ENCODE peak calls at places on chromosomes 12 and 14, in four cellular contexts. One of them, this sample, is unnamed.
A peak's percentile ranks its signal among the peaks of the same experiment; 100 is the strongest.

GRCh38 chr12:15910864-15911696 is at the start of gene DERA:
- DNase-seq in RWPE2: peak; percentile 55
- DNase-seq in DND-41: peak; percentile 77
- DNase-seq in heart right ventricle: peak; percentile 87
- DNase-seq in this sample: peak; percentile 74

GRCh38 chr12:51954465-51955361 is 3.2 kb downstream of the ACVR1B start:
- DNase-seq in heart right ventricle: no peak
- DNase-seq in RWPE2: no peak
- DNase-seq in DND-41: no peak
- DNase-seq in this sample: no peak

GRCh38 chr12:113239288-113239771 is 18.1 kb downstream of the TPCN1 start:
- DNase-seq in RWPE2: no peak
- DNase-seq in heart right ventricle: no peak
- DNase-seq in DND-41: no peak
- DNase-seq in this sample: no peak

GRCh38 chr14:64693766-64694165 is 10.5 kb upstream of the PLEKHG3 start:
- DNase-seq in DND-41: no peak
- DNase-seq in heart right ventricle: no peak
- DNase-seq in RWPE2: peak; percentile 10
- DNase-seq in this sample: no peak

GRCh38 chr14:65502676-65503124 is 90.2 kb downstream of the FUT8 start:
- DNase-seq in DND-41: no peak
- DNase-seq in heart right ventricle: no peak
- DNase-seq in RWPE2: no peak
- DNase-seq in this sample: no peak

GRCh38 chr14:22314183-22314820 is 274.7 kb downstream of the DAD1 start:
- DNase-seq in heart right ventricle: no peak
- DNase-seq in RWPE2: no peak
- DNase-seq in DND-41: peak; percentile 25
- DNase-seq in this sample: no peak

GRCh38 chr12:90977224-90977623 is 22.2 kb upstream of the CCER1 start:
- DNase-seq in RWPE2: no peak
- DNase-seq in DND-41: no peak
- DNase-seq in heart right ventricle: no peak
- DNase-seq in this sample: no peak

GRCh38 chr14:103546651-103547454 is 15.6 kb downstream of the BAG5 start:
- DNase-seq in heart right ventricle: peak; percentile 81
- DNase-seq in DND-41: peak; percentile 70
- DNase-seq in RWPE2: peak; percentile 81
- DNase-seq in this sample: peak; percentile 78

GRCh38 chr14:102215071-102215470 is 75.4 kb downstream of the WDR20 start:
- DNase-seq in heart right ventricle: no peak
- DNase-seq in RWPE2: no peak
- DNase-seq in DND-41: no peak
- DNase-seq in this sample: no peak

GRCh38 chr14:98114122-98114895 is 1157.7 kb downstream of the BCL11B start:
- DNase-seq in RWPE2: no peak
- DNase-seq in DND-41: no peak
- DNase-seq in heart right ventricle: no peak
- DNase-seq in this sample: no peak

GRCh38 chr14:58082011-58082410 is 70.0 kb downstream of the ARMH4 start:
- DNase-seq in DND-41: no peak
- DNase-seq in heart right ventricle: no peak
- DNase-seq in RWPE2: no peak
- DNase-seq in this sample: no peak

GRCh38 chr12:131989021-131989420 is 39.3 kb downstream of the EP400 start:
- DNase-seq in RWPE2: no peak
- DNase-seq in heart right ventricle: no peak
- DNase-seq in DND-41: no peak
- DNase-seq in this sample: no peak

GRCh38 chr12:6829532-6830220 is 1.5 kb downstream of the P3H3 start:
- DNase-seq in DND-41: no peak
- DNase-seq in heart right ventricle: no peak
- DNase-seq in RWPE2: peak; percentile 63
- DNase-seq in this sample: no peak

GRCh38 chr14:80544366-80544765 is 333.1 kb upstream of the DIO2 start:
- DNase-seq in RWPE2: no peak
- DNase-seq in heart right ventricle: no peak
- DNase-seq in DND-41: no peak
- DNase-seq in this sample: no peak

GRCh38 chr12:106135075-106135474 is 3.7 kb downstream of the NUAK1 start:
- DNase-seq in heart right ventricle: no peak
- DNase-seq in RWPE2: no peak
- DNase-seq in DND-41: no peak
- DNase-seq in this sample: no peak

GRCh38 chr12:41190360-41190759 is 2.2 kb downstream of the PDZRN4 start:
- DNase-seq in heart right ventricle: no peak
- DNase-seq in RWPE2: no peak
- DNase-seq in DND-41: no peak
- DNase-seq in this sample: no peak

GRCh38 chr12:5746020-5746419 is 199.0 kb downstream of the ANO2 start:
- DNase-seq in heart right ventricle: no peak
- DNase-seq in RWPE2: no peak
- DNase-seq in DND-41: no peak
- DNase-seq in this sample: no peak

GRCh38 chr12:48003226-48004038 is 844 bp downstream of the COL2A1 start:
- DNase-seq in RWPE2: no peak
- DNase-seq in heart right ventricle: no peak
- DNase-seq in DND-41: no peak
- DNase-seq in this sample: no peak

GRCh38 chr14:38139926-38140325 is 67.8 kb upstream of the SSTR1 start:
- DNase-seq in DND-41: no peak
- DNase-seq in RWPE2: no peak
- DNase-seq in heart right ventricle: no peak
- DNase-seq in this sample: no peak

GRCh38 chr12:3363608-3364007 is 127.4 kb upstream of the PRMT8 start:
- DNase-seq in DND-41: no peak
- DNase-seq in heart right ventricle: no peak
- DNase-seq in RWPE2: no peak
- DNase-seq in this sample: no peak

GRCh38 chr14:102496955-102497744 is 12.4 kb downstream of the ANKRD9 start:
- DNase-seq in RWPE2: peak; percentile 75
- DNase-seq in DND-41: no peak
- DNase-seq in heart right ventricle: peak; percentile 14
- DNase-seq in this sample: no peak

GRCh38 chr12:6823161-6824084 is 1.8 kb downstream of the GPR162 start:
- DNase-seq in DND-41: no peak
- DNase-seq in heart right ventricle: no peak
- DNase-seq in RWPE2: no peak
- DNase-seq in this sample: no peak

GRCh38 chr12:127038152-127038551 is 1228.8 kb upstream of the TMEM132C start:
- DNase-seq in RWPE2: no peak
- DNase-seq in heart right ventricle: no peak
- DNase-seq in DND-41: no peak
- DNase-seq in this sample: no peak

GRCh38 chr12:113259499-113259953 is 38.3 kb downstream of the TPCN1 start:
- DNase-seq in RWPE2: no peak
- DNase-seq in DND-41: no peak
- DNase-seq in heart right ventricle: peak; percentile 88
- DNase-seq in this sample: peak; percentile 78

GRCh38 chr12:89156862-89157262 is 195.4 kb downstream of the DUSP6 start:
- DNase-seq in RWPE2: no peak
- DNase-seq in heart right ventricle: no peak
- DNase-seq in DND-41: no peak
- DNase-seq in this sample: no peak

GRCh38 chr12:89156324-89156723 is 196.0 kb downstream of the DUSP6 start:
- DNase-seq in DND-41: no peak
- DNase-seq in heart right ventricle: no peak
- DNase-seq in RWPE2: no peak
- DNase-seq in this sample: no peak

GRCh38 chr12:89160716-89161123 is 191.6 kb downstream of the DUSP6 start:
- DNase-seq in RWPE2: peak; percentile 78
- DNase-seq in DND-41: no peak
- DNase-seq in heart right ventricle: peak; percentile 31
- DNase-seq in this sample: no peak

GRCh38 chr12:89154743-89155530 is 197.4 kb downstream of the DUSP6 start:
- DNase-seq in RWPE2: no peak
- DNase-seq in heart right ventricle: no peak
- DNase-seq in DND-41: no peak
- DNase-seq in this sample: no peak

GRCh38 chr12:89157413-89157812 is 194.9 kb downstream of the DUSP6 start:
- DNase-seq in heart right ventricle: no peak
- DNase-seq in DND-41: no peak
- DNase-seq in RWPE2: no peak
- DNase-seq in this sample: no peak
- H3K27ac ChIP-seq in heart right ventricle: no peak overlapping the region
- H3K27ac ChIP-seq in DND-41: peak overlapping the region; percentile 62
- H3K27ac ChIP-seq in RWPE2: peak overlapping the region; percentile 28
- H3K27ac ChIP-seq in this sample: no peak overlapping the region

DNA sequence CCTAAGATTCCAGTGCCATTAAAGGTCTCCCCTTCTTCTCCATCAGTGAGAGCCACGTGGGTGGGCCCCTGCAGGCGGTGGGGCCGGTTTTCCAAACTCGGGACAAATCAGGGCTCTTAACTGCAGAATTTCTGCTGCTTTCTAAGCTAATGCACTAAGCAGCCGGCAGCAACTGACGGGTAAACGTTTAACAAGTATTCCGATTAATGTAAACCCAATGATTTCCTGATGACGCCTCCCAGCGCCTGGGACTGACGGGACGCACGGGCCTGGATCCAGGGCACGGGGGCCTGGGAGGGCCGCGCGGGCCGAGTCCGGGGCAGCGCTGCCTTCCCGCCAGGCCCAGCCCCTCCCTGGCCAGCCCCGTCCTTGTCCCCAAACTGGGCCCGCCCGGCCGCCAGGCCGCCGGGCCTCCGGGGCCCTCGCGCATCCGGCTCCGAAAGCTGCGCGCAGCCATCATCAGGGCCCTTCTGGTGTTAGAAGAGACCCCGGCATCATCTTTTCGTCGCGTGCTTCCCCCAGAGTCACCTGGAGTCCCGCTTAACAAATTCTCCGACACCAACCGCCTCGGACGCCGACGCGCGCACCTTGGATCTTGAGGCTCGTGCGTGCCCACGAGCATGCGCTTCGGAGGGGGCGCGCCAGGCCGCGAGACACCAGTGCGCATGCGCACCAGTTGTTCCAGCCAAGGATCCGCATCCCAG is at the start of gene MLH3:
- DNase-seq in heart right ventricle: peak; percentile 89
- DNase-seq in DND-41: peak; percentile 84
- DNase-seq in RWPE2: peak; percentile 77
- DNase-seq in this sample: peak; percentile 65
- TF ChIP-seq CTCF in heart right ventricle: no peak
- TF ChIP-seq CTCF in DND-41: peak; percentile 2
- TF ChIP-seq CTCF in RWPE2: no peak
- TF ChIP-seq CTCF in this sample: no peak

GRCh38 chr12:13049816-13050215 is 5.6 kb downstream of the FAM234B start:
- DNase-seq in heart right ventricle: no peak
- DNase-seq in RWPE2: no peak
- DNase-seq in DND-41: no peak
- DNase-seq in this sample: no peak
- H3K27ac ChIP-seq in heart right ventricle: no peak overlapping the region
- H3K27ac ChIP-seq in RWPE2: no peak overlapping the region
- H3K27ac ChIP-seq in DND-41: no peak overlapping the region
- H3K27ac ChIP-seq in this sample: peak overlapping the region; percentile 30

GRCh38 chr12:28190321-28191017 is at the start of gene CCDC91:
- DNase-seq in heart right ventricle: peak; percentile 87
- DNase-seq in RWPE2: peak; percentile 44
- DNase-seq in DND-41: peak; percentile 89
- DNase-seq in this sample: peak; percentile 89
- TF ChIP-seq CTCF in heart right ventricle: no peak
- TF ChIP-seq CTCF in RWPE2: no peak
- TF ChIP-seq CTCF in DND-41: peak; percentile 25
- TF ChIP-seq CTCF in this sample: no peak

DNA sequence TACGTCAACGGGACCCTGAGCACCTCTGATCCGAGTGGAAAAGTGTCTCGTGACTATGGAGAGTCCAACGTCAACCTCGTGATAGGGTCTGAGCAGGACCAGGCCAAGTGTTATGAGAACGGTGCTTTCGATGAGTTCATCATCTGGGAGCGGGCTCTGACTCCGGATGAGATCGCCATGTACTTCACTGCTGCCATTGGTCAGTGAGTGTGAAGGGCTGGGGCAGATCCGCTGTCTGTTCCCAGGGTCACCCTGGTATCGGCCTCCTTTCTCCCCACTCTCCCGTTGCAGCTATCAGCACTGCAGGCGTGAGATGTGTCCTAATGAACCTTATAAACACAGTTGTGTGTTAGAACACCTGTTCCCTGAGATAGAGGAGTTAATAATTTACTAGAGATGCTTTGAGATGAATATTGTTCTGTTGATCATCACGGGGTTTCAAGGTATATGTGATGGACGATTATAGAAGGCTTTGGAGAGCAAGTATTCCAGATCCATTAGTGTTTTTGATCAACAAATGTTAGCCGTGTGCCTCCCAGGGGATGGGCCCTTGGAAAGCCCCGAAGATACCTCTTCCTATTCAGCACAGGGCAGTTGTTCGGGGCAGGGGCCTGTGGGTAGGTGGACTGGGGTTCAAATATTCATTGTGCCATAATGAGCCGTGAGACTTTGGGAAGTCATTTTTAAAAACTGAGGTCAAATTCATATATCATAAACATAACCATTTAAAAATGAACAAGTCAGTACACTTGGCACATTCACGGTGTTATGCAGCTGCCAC is 33.6 kb downstream of the ADGRD1 start:
- DNase-seq in RWPE2: no peak
- DNase-seq in DND-41: no peak
- DNase-seq in heart right ventricle: no peak
- DNase-seq in this sample: no peak
- H3K27ac ChIP-seq in RWPE2: no peak overlapping the region
- H3K27ac ChIP-seq in DND-41: no peak overlapping the region
- H3K27ac ChIP-seq in heart right ventricle: no peak overlapping the region
- H3K27ac ChIP-seq in this sample: no peak overlapping the region

DNA sequence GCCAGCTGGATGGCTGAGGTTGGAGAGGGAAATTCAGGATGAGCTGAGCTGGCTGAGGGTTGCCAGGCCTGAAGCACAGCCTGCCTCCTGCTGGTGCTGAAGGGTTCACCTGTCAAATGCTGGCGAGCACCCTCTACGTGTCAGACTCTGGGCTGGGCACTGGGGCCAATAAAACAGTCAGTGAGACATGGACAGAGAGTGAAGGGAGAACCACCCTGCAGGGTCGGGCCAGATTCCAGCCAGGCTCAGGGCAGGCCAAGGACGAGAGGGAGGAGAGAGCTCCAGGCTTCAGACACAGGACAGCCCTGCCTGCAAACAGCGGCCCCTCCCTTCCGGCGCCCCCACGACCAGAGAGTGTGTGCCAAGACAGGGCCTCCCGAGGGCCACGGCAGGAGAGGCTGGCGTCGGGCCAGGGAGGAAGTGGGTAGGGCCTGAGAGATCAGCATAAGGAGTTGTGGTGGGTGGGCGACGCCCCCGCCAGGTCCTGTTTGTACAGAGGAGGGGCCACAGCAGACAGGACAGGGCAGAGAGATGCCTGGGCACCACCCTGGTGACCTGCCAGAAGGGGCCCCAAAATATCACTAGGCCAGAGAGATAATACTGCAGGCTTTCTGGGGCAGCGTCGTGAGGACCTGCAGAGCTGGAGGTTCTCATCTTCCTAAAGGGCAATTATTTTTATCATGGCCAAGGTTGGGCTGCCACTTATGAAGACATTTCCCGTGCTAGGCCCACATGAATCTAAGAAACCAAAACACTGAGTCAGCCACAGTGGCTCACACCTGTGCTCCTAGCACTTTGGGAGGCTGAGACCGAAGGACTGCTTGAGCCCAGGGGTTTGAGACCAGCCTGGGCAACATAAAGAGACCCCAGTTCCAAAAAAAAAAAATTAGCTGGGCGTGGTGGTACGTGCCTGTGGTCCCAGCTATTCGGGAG is 73.1 kb upstream of the GPR68 start:
- DNase-seq in DND-41: peak; percentile 95
- DNase-seq in RWPE2: no peak
- DNase-seq in heart right ventricle: peak; percentile 87
- DNase-seq in this sample: peak; percentile 76
- TF ChIP-seq CTCF in DND-41: peak; percentile 36
- TF ChIP-seq CTCF in RWPE2: peak; percentile 51
- TF ChIP-seq CTCF in heart right ventricle: no peak
- TF ChIP-seq CTCF in this sample: no peak

This sample was measured in breast epithelium.